ENCODE peak calls at places on chromosomes 2 and 18, in five cellular contexts. T is EL; K is stimulated activated CD8-positive, alpha-beta memory T cell treated with anti-CD3 and anti-CD28 coated beads, Interleukin-4, amount 100 ng/mL, for 1 hour; S is H54; O is left colon. E is an unnamed sample.

GRCh38 chr18:2325308-2325849 is 245.9 kb downstream of the METTL4 start:
- DNase-seq in K (no peak), S (no peak), T (no peak), O (no peak), E (no peak)

GRCh38 chr2:177395594-177395993 is 3.0 kb downstream of the AGPS start:
- DNase-seq in S (no peak), K (no peak), O (no peak), T (no peak), E (no peak)

GRCh38 chr18:36441426-36441870 is 143.9 kb downstream of the FHOD3 start:
- DNase-seq in T (peak), K (no peak), S (no peak), O (no peak), E (no peak)

GRCh38 chr2:239110595-239111048 is 262.7 kb downstream of the TWIST2 start:
- DNase-seq in O (peak), T (no peak), K (no peak), S (no peak), E (no peak)

GRCh38 chr2:11405599-11406491 is 60.1 kb downstream of the E2F6 start:
- DNase-seq in S (no peak), T (no peak), O (peak), K (no peak), E (no peak)

GRCh38 chr2:125033871-125034270 is 1008.8 kb downstream of the CNTNAP5 start:
- DNase-seq in T (no peak), O (no peak), S (no peak), K (no peak), E (no peak)

GRCh38 chr2:13002536-13002935 is 285.8 kb downstream of the TRIB2 start:
- DNase-seq in T (no peak), O (no peak), S (no peak), K (no peak), E (no peak)

GRCh38 chr2:191030521-191031154 is 16.7 kb upstream of the STAT1 start:
- DNase-seq in S (no peak), K (no peak), O (no peak), T (peak), E (no peak)

GRCh38 chr18:56257215-56257614 is 381.2 kb downstream of the TXNL1 start:
- DNase-seq in K (no peak), S (peak), O (no peak), T (peak), E (no peak)

GRCh38 chr18:3869848-3870247 is 419.9 kb downstream of the TGIF1 start:
- DNase-seq in K (no peak), O (no peak), T (peak), S (peak), E (no peak)

E was measured in activated T-helper 2 cell treated with anti-CD3 and anti-CD28 coated beads, Interferon-gamma antibody, Interleukin-2, Interleukin-4, amounts not matched to agents 10 μg/mL and 5 μg/mL and 100 μg/mL, durations not matched to agents 14 hours and 24 hours and 36 hours.